ENCODE peak calls at places on chromosomes 13 and 19, in seven cellular contexts. Q is NCI-H2029; X is left lobe of liver; A is activated CD4-positive, alpha-beta T cell treated with anti-CD3 and anti-CD28 coated beads, Interleukin-2, amount 10 ng/mL, durations not matched to agents 7 days and 5 days; H is fibroblast of mammary gland; O is T follicular helper cell; I is dermis microvascular lymphatic vessel endothelial cell. K is an unnamed sample.

GRCh38 chr13:29570058-29570654 is 25.3 kb downstream of the SLC7A1 start:
- DNase-seq in Q (no peak), X (no peak), A (no peak), H (no peak), O (no peak), I (no peak), K (no peak)

GRCh38 chr13:55155046-55155445 is 1985.7 kb upstream of the PRR20A start:
- DNase-seq in Q (no peak), X (no peak), A (no peak), H (no peak), O (no peak), I (no peak), K (no peak)

GRCh38 chr13:111937763-111938375 is 129.1 kb upstream of the SOX1 start:
- DNase-seq in Q (peak; percentile 3), X (no peak), A (no peak), H (no peak), O (no peak), I (no peak), K (no peak)

GRCh38 chr13:46949211-46949610 is 52.4 kb upstream of the HTR2A start:
- DNase-seq in Q (no peak), X (no peak), A (no peak), H (no peak), O (no peak), I (no peak), K (peak; percentile 85)

GRCh38 chr13:112741835-112742570 is 52.2 kb downstream of the ATP11A start:
- DNase-seq in Q (no peak), X (no peak), A (no peak), H (no peak), O (no peak), I (no peak), K (no peak)

GRCh38 chr13:68816715-68817114 is 1290.9 kb upstream of the ATXN8OS start:
- DNase-seq in Q (no peak), X (no peak), A (no peak), H (no peak), O (no peak), I (no peak), K (no peak)

GRCh38 chr13:39931505-39931904 is 276.0 kb downstream of the COG6 start:
- DNase-seq in Q (no peak), X (no peak), A (no peak), H (no peak), O (no peak), I (no peak), K (no peak)

GRCh38 chr19:16229322-16229641 is 31.6 kb downstream of the AP1M1 start:
- DNase-seq in Q (no peak), X (no peak), A (no peak), H (no peak), O (no peak), I (no peak), K (no peak)

GRCh38 chr13:21501709-21502108 is 42.6 kb upstream of the ZDHHC20 start:
- DNase-seq in Q (no peak), X (no peak), A (no peak), H (no peak), O (no peak), I (no peak), K (peak; percentile 32)

GRCh38 chr13:51451467-51452390 is 1.1 kb downstream of the INTS6 start:
- DNase-seq in Q (peak; percentile 19), X (peak; percentile 84), A (peak; percentile 85), H (peak; percentile 63), O (peak; percentile 54), I (peak; percentile 45), K (peak; percentile 80)

GRCh38 chr13:38952827-38953226 is 37.8 kb downstream of the STOML3 start:
- DNase-seq in Q (no peak), X (no peak), A (no peak), H (no peak), O (no peak), I (peak; percentile 15), K (peak; percentile 14)

GRCh38 chr19:46303702-46304397 is 7.0 kb downstream of the HIF3A start:
- DNase-seq in Q (no peak), X (peak; percentile 72), A (no peak), H (peak; percentile 55), O (no peak), I (no peak), K (peak; percentile 39)

GRCh38 chr19:11381535-11382369 is 2.4 kb downstream of the EPOR start:
- DNase-seq in Q (peak; percentile 91), X (peak; percentile 68), A (peak; percentile 77), H (peak; percentile 93), O (peak; percentile 66), I (peak; percentile 61), K (peak; percentile 83)

GRCh38 chr13:113904411-113904810 is 40.5 kb upstream of the GAS6 start:
- DNase-seq in Q (no peak), X (no peak), A (no peak), H (peak; percentile 47), O (peak; percentile 16), I (peak; percentile 55), K (peak; percentile 65)

GRCh38 chr19:11281336-11282049 is 14.5 kb upstream of the TSPAN16 start:
- DNase-seq in Q (no peak), X (no peak), A (no peak), H (no peak), O (no peak), I (no peak), K (no peak)

GRCh38 chr13:23680836-23681235 is 110.6 kb downstream of the TNFRSF19 start:
- DNase-seq in Q (no peak), X (no peak), A (no peak), H (no peak), O (no peak), I (no peak), K (peak; percentile 32)

GRCh38 chr19:7961930-7962626 is 18.6 kb upstream of the TIMM44 start:
- DNase-seq in Q (no peak), X (no peak), A (no peak), H (no peak), O (no peak), I (no peak), K (peak; percentile 53)

GRCh38 chr13:38849316-38849715 is 141.3 kb downstream of the STOML3 start:
- DNase-seq in Q (no peak), X (no peak), A (no peak), H (peak; percentile 7), O (no peak), I (no peak), K (peak; percentile 53)

GRCh38 chr19:4639531-4640246 is 373 bp downstream of the TNFAIP8L1 start:
- DNase-seq in Q (no peak), X (peak; percentile 78), A (no peak), H (no peak), O (no peak), I (no peak), K (no peak)

GRCh38 chr19:1451916-1452801 is 2.2 kb downstream of the APC2 start:
- DNase-seq in Q (no peak), X (no peak), A (no peak), H (no peak), O (no peak), I (no peak), K (no peak)

GRCh38 chr13:98108330-98108729 is 34.6 kb upstream of the FARP1 start:
- DNase-seq in Q (no peak), X (no peak), A (no peak), H (no peak), O (no peak), I (no peak), K (no peak)

GRCh38 chr13:24842533-24843278 is 78.7 kb downstream of the RNF17 start:
- DNase-seq in Q (no peak), X (no peak), A (no peak), H (no peak), O (no peak), I (no peak), K (peak; percentile 65)

GRCh38 chr19:16001481-16002312 is 52.9 kb downstream of the OR10H4 start:
- DNase-seq in Q (peak; percentile 26), X (no peak), A (peak; percentile 68), H (peak; percentile 72), O (no peak), I (peak; percentile 14), K (peak; percentile 48)

GRCh38 chr13:99303863-99304521 is 3.2 kb downstream of the GPR183 start:
- DNase-seq in Q (no peak), X (no peak), A (peak; percentile 58), H (no peak), O (peak; percentile 42), I (no peak), K (no peak)